ENCODE peak calls at places on chromosomes 11 and 22, in four cellular contexts. One of them, this sample, is unnamed.

GRCh38 chr11:121237686-121238658 is 54.6 kb upstream of the SC5D start:
- DNase-seq in sigmoid colon: no peak
- DNase-seq in esophagus squamous epithelium: no peak
- DNase-seq in fibroblast of lung: peak
- DNase-seq in this sample: no peak

GRCh38 chr22:23762866-23763578 is at the start of gene C22orf15:
- DNase-seq in fibroblast of lung: no peak
- DNase-seq in sigmoid colon: no peak
- DNase-seq in esophagus squamous epithelium: no peak
- DNase-seq in this sample: no peak

GRCh38 chr11:2522636-2523255 is 77.9 kb downstream of the KCNQ1 start:
- DNase-seq in sigmoid colon: peak
- DNase-seq in esophagus squamous epithelium: no peak
- DNase-seq in fibroblast of lung: no peak
- DNase-seq in this sample: no peak

GRCh38 chr11:122649133-122649532 is 6.4 kb upstream of the UBASH3B start:
- DNase-seq in fibroblast of lung: no peak
- DNase-seq in sigmoid colon: no peak
- DNase-seq in esophagus squamous epithelium: no peak
- DNase-seq in this sample: no peak

GRCh38 chr11:66022401-66023185 is 3.7 kb downstream of the CATSPER1 start:
- DNase-seq in sigmoid colon: peak
- DNase-seq in esophagus squamous epithelium: no peak
- DNase-seq in fibroblast of lung: peak
- DNase-seq in this sample: no peak

GRCh38 chr11:818396-819128 is at the start of gene PNPLA2:
- DNase-seq in fibroblast of lung: peak
- DNase-seq in sigmoid colon: no peak
- DNase-seq in esophagus squamous epithelium: no peak
- DNase-seq in this sample: no peak

GRCh38 chr11:34316347-34317037 is 41.3 kb downstream of the ABTB2 start:
- DNase-seq in sigmoid colon: no peak
- DNase-seq in fibroblast of lung: no peak
- DNase-seq in esophagus squamous epithelium: no peak
- DNase-seq in this sample: no peak

GRCh38 chr11:103609117-103610066 is 427.0 kb upstream of the DDI1 start:
- DNase-seq in sigmoid colon: no peak
- DNase-seq in fibroblast of lung: peak
- DNase-seq in esophagus squamous epithelium: no peak
- DNase-seq in this sample: peak

GRCh38 chr11:83140691-83141455 is 16.1 kb upstream of the PCF11 start:
- DNase-seq in fibroblast of lung: no peak
- DNase-seq in sigmoid colon: no peak
- DNase-seq in esophagus squamous epithelium: no peak
- DNase-seq in this sample: no peak

GRCh38 chr11:67332081-67332691 is 21.2 kb downstream of the POLD4 start:
- DNase-seq in fibroblast of lung: no peak
- DNase-seq in esophagus squamous epithelium: no peak
- DNase-seq in sigmoid colon: no peak
- DNase-seq in this sample: no peak

DNA sequence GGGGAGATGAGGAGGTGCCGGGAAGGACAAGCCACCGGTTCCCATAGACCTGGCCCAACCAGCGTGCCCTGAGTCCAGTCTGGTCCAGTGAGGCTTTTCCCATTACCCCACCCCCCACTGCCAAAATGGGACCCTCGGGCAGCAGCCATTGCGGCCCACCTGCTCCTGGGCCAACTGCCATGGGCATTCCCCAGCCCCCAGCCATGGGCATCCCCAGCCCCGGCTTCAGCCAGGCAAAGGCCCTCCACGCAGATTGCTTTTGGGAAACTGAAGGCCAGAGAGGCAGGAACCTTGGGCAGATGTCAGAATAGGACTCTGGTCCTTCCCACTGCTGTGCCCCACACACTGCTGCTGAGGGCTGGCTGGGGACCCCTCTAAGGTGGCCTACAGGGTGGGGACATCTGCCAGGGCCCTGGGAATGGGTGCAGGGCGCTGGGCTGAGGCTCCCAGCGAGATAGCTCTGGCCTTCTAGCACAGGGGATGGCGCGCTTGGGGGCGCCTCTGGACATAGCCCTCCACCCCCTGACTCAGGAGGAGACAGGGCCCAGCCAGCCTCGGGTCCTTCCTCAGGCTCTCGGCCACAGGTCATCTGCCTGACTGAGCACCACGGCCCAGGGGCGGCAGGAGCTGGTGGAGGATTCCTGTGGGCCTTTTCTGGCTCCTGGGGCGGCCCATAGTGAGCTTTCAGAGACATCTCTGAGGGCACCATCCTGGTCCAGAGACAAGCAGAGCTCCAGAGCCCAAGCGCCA is 4.9 kb downstream of the PIM3 start:
- DNase-seq in fibroblast of lung: no peak
- DNase-seq in sigmoid colon: peak
- DNase-seq in esophagus squamous epithelium: no peak
- DNase-seq in this sample: no peak
- TF ChIP-seq CTCF in fibroblast of lung: no peak
- TF ChIP-seq CTCF in sigmoid colon: no peak
- TF ChIP-seq CTCF in esophagus squamous epithelium: no peak
- TF ChIP-seq CTCF in this sample: no peak

GRCh38 chr11:134069426-134069921 is 602 bp downstream of the JAM3 start:
- DNase-seq in fibroblast of lung: no peak
- DNase-seq in esophagus squamous epithelium: no peak
- DNase-seq in sigmoid colon: no peak
- DNase-seq in this sample: no peak
- H3K4me3 ChIP-seq in fibroblast of lung: peak
- H3K4me3 ChIP-seq in esophagus squamous epithelium: peak
- H3K4me3 ChIP-seq in sigmoid colon: peak
- H3K4me3 ChIP-seq in this sample: peak

GRCh38 chr22:22687638-22688500 is 43.5 kb downstream of the GGTLC2 start:
- DNase-seq in fibroblast of lung: peak
- DNase-seq in esophagus squamous epithelium: no peak
- DNase-seq in sigmoid colon: no peak
- DNase-seq in this sample: peak
- TF ChIP-seq CTCF in fibroblast of lung: peak
- TF ChIP-seq CTCF in esophagus squamous epithelium: peak
- TF ChIP-seq CTCF in sigmoid colon: peak
- TF ChIP-seq CTCF in this sample: peak

GRCh38 chr11:134050541-134051383 is 18.1 kb upstream of the JAM3 start:
- DNase-seq in fibroblast of lung: peak
- DNase-seq in esophagus squamous epithelium: no peak
- DNase-seq in sigmoid colon: peak
- DNase-seq in this sample: no peak
- H3K4me3 ChIP-seq in fibroblast of lung: peak
- H3K4me3 ChIP-seq in esophagus squamous epithelium: peak
- H3K4me3 ChIP-seq in sigmoid colon: peak
- H3K4me3 ChIP-seq in this sample: peak